ENCODE peak calls at places on chromosomes 2 and 18, in ten cellular contexts. T is activated gamma-delta T cell, E is NCI-H1105 treated with DMSO at 0.1 percent for 48 hours, C is cardiac fibroblast, L is AG10803, S is iPS-NIHi11, F is SK-MEL-5, J is NCI-H1436 treated with DMSO at 0.1 percent for 48 hours, Y is NT2/D1, O is WERI-Rb-1. A is an unnamed sample.

GRCh38 chr18:21686282-21687105 is 18.1 kb downstream of the ABHD3 start:
- DNase-seq in T (no peak), E (no peak), C (peak), L (no peak), S (no peak), F (no peak), J (peak), Y (no peak), O (no peak), A (no peak)

GRCh38 chr2:205776139-205776538 is 93.8 kb downstream of the NRP2 start:
- DNase-seq in T (no peak), E (no peak), C (no peak), L (peak), S (peak), F (peak), J (no peak), Y (peak), O (peak), A (peak)

GRCh38 chr2:77487074-77487803 is 34.9 kb downstream of the LRRTM4 start:
- DNase-seq in T (no peak), E (no peak), C (no peak), L (no peak), S (no peak), F (no peak), J (no peak), Y (no peak), O (no peak), A (no peak)

GRCh38 chr18:741931-742512 is 29.6 kb upstream of the ENOSF1 start:
- DNase-seq in T (no peak), E (peak), C (peak), L (peak), S (peak), F (peak), J (no peak), Y (peak), O (no peak), A (peak)

GRCh38 chr2:215366440-215367032 is 54.7 kb downstream of the ATIC start:
- DNase-seq in T (no peak), E (no peak), C (peak), L (peak), S (no peak), F (no peak), J (no peak), Y (no peak), O (no peak), A (no peak)

GRCh38 chr2:33494155-33494779 is 17.8 kb downstream of the RASGRP3 start:
- DNase-seq in T (no peak), E (no peak), C (no peak), L (no peak), S (no peak), F (no peak), J (no peak), Y (no peak), O (no peak), A (peak)

GRCh38 chr2:144996225-144996795 is 476.4 kb upstream of the ZEB2 start:
- DNase-seq in T (no peak), E (no peak), C (peak), L (peak), S (no peak), F (no peak), J (no peak), Y (no peak), O (no peak), A (peak)

GRCh38 chr2:186641132-186641806 is 51.4 kb downstream of the ITGAV start:
- DNase-seq in T (no peak), E (no peak), C (no peak), L (no peak), S (no peak), F (no peak), J (no peak), Y (no peak), O (no peak), A (no peak)

GRCh38 chr2:219698684-219699439 is 71.4 kb downstream of the SLC4A3 start:
- DNase-seq in T (no peak), E (no peak), C (no peak), L (no peak), S (no peak), F (no peak), J (no peak), Y (peak), O (no peak), A (no peak)

GRCh38 chr2:168008796-168009195 is 238.6 kb downstream of the STK39 start:
- DNase-seq in T (no peak), E (no peak), C (no peak), L (no peak), S (no peak), F (no peak), J (no peak), Y (no peak), O (no peak), A (no peak)

GRCh38 chr2:30869988-30870387 is 62.7 kb upstream of the CAPN13 start:
- DNase-seq in T (no peak), E (no peak), C (no peak), L (no peak), S (no peak), F (no peak), J (no peak), Y (no peak), O (no peak), A (peak)

GRCh38 chr2:213036836-213037235 is 114.6 kb downstream of the IKZF2 start:
- DNase-seq in T (no peak), E (no peak), C (peak), L (peak), S (no peak), F (no peak), J (no peak), Y (no peak), O (no peak), A (peak)

GRCh38 chr2:3578987-3579386 is 3.9 kb downstream of the RPS7 start:
- DNase-seq in T (no peak), E (no peak), C (no peak), L (no peak), S (no peak), F (no peak), J (no peak), Y (no peak), O (no peak), A (no peak)

GRCh38 chr2:189835855-189836558 is 51.8 kb downstream of the PMS1 start:
- DNase-seq in T (no peak), E (no peak), C (no peak), L (peak), S (no peak), F (no peak), J (no peak), Y (no peak), O (no peak), A (no peak)

A was measured in HT1080.